ENCODE peak calls at places on chromosomes 1 and 21, in ten cellular contexts. D is fibroblast of pulmonary artery, J is gastrocnemius medialis, Z is left lung, L is HFF-Myc, B is upper lobe of right lung, T is transverse colon, Y is NB4, E is stomach, O is Panc1. K is an unnamed sample.

GRCh38 chr1:160646711-160647328 is at the start of gene SLAMF1:
- DNase-seq in E (no peak), O (no peak), B (no peak), D (no peak), Z (no peak), L (no peak), J (no peak), Y (peak; percentile 53), T (peak; percentile 30), K (no peak)

GRCh38 chr1:178612261-178612660 is 99.4 kb downstream of the TEX35 start:
- DNase-seq in Y (no peak), T (no peak), O (no peak), E (no peak), Z (no peak), L (no peak), B (no peak), D (peak; percentile 76), J (no peak), K (peak; percentile 77)

GRCh38 chr1:169849346-169850022 is 44.2 kb downstream of the SCYL3 start:
- DNase-seq in O (no peak), Y (no peak), Z (no peak), D (no peak), J (no peak), E (no peak), T (no peak), L (no peak), B (no peak), K (no peak)

GRCh38 chr1:84008631-84009030 is 9.7 kb upstream of the TTLL7 start:
- DNase-seq in T (no peak), O (no peak), Y (no peak), L (no peak), E (no peak), B (no peak), D (no peak), J (no peak), Z (no peak), K (no peak)

GRCh38 chr1:170239445-170239844 is 93.7 kb downstream of the NTMT2 start:
- DNase-seq in T (no peak), L (no peak), Y (no peak), E (no peak), Z (no peak), D (peak; percentile 14), O (no peak), B (no peak), J (no peak), K (peak; percentile 75)

GRCh38 chr1:42730002-42730401 is 10.0 kb downstream of the CLDN19 start:
- DNase-seq in D (no peak), O (no peak), T (no peak), E (no peak), J (no peak), B (no peak), Z (no peak), Y (no peak), L (no peak), K (no peak)

GRCh38 chr1:119266386-119266785 is 102.2 kb upstream of the HAO2 start:
- DNase-seq in T (no peak), O (no peak), Z (no peak), L (no peak), D (no peak), E (no peak), B (no peak), J (no peak), Y (no peak), K (no peak)

GRCh38 chr1:246155923-246156322 is 351.2 kb downstream of the SMYD3 start:
- DNase-seq in J (no peak), B (no peak), T (no peak), O (no peak), Y (no peak), E (no peak), Z (no peak), D (peak; percentile 70), L (no peak), K (peak; percentile 22)

GRCh38 chr1:66556161-66556611 is 22.2 kb downstream of the SGIP1 start:
- DNase-seq in L (no peak), T (no peak), Z (no peak), D (no peak), J (no peak), E (no peak), Y (no peak), O (no peak), B (no peak), K (no peak)

GRCh38 chr1:187877220-187877619 is 1048.5 kb downstream of the PLA2G4A start:
- DNase-seq in L (no peak), J (no peak), B (no peak), O (no peak), Y (no peak), D (no peak), E (no peak), T (no peak), Z (no peak), K (no peak)

GRCh38 chr1:161153682-161154337 is at the start of gene UFC1:
- DNase-seq in J (peak; percentile 68), Y (peak; percentile 92), O (peak; percentile 85), D (peak; percentile 94), L (peak; percentile 75), T (peak; percentile 82), Z (peak; percentile 87), E (peak; percentile 80), B (peak; percentile 88), K (peak; percentile 93)

GRCh38 chr1:212719633-212720032 is 20.0 kb upstream of the BATF3 start:
- DNase-seq in E (no peak), B (no peak), T (no peak), Y (no peak), Z (no peak), J (no peak), D (no peak), L (no peak), O (no peak), K (no peak)

DNA sequence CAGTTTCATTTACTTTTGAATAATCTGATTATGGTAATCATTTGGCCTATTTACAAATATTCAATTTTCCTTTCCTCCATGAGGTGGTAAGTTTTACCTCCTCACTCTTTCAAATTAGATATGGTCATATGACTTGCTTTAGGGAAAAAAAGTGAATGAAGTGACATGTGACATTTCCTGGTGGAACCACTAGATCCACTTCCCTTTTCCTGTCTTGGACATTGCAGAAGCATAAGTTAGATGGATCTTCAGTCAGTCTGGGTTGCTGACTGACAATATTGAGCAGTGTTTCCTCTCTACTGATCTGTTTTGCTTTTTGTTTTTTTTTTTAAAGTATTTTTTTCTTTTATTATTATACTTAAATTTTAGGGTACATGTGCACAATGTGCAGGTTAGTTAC is 481.1 kb upstream of the PTBP2 start:
- DNase-seq in B (no peak), Y (peak; percentile 16), O (no peak), Z (no peak), T (no peak), J (no peak), E (no peak), D (no peak), L (no peak), K (no peak)
- H3K4me3 ChIP-seq in B (no peak overlapping the region), Y (no peak overlapping the region), O (no peak overlapping the region), Z (no peak overlapping the region), T (no peak overlapping the region), J (no peak overlapping the region), E (no peak overlapping the region), D (no peak overlapping the region), L (no peak overlapping the region), K (no peak overlapping the region)

GRCh38 chr21:45957551-45957950 is 24.0 kb upstream of the COL6A1 start:
- DNase-seq in O (no peak), D (no peak), L (no peak), E (no peak), B (no peak), T (no peak), Y (no peak), Z (no peak), J (no peak), K (no peak)

GRCh38 chr21:45954921-45955320 is 26.6 kb upstream of the COL6A1 start:
- DNase-seq in Z (no peak), L (no peak), Y (no peak), B (no peak), O (no peak), E (no peak), D (no peak), T (no peak), J (no peak), K (no peak)

GRCh38 chr21:45952974-45953373 is 28.6 kb upstream of the COL6A1 start:
- DNase-seq in L (no peak), J (no peak), E (no peak), B (no peak), Z (no peak), Y (no peak), D (no peak), T (no peak), O (no peak), K (no peak)

GRCh38 chr21:45951676-45952075 is 29.9 kb upstream of the COL6A1 start:
- DNase-seq in B (no peak), L (no peak), O (no peak), J (no peak), T (no peak), E (no peak), Z (no peak), Y (no peak), D (no peak), K (no peak)

GRCh38 chr21:45954271-45954670 is 27.3 kb upstream of the COL6A1 start:
- DNase-seq in L (no peak), O (no peak), Y (no peak), B (no peak), E (no peak), D (peak; percentile 53), Z (no peak), J (no peak), T (no peak), K (peak; percentile 79)
- TF ChIP-seq CTCF in L (peak; percentile 50), O (no peak), Y (no peak), B (no peak), E (peak; percentile 14), D (peak; percentile 42), Z (no peak), J (no peak), T (no peak), K (peak; percentile 75)

DNA sequence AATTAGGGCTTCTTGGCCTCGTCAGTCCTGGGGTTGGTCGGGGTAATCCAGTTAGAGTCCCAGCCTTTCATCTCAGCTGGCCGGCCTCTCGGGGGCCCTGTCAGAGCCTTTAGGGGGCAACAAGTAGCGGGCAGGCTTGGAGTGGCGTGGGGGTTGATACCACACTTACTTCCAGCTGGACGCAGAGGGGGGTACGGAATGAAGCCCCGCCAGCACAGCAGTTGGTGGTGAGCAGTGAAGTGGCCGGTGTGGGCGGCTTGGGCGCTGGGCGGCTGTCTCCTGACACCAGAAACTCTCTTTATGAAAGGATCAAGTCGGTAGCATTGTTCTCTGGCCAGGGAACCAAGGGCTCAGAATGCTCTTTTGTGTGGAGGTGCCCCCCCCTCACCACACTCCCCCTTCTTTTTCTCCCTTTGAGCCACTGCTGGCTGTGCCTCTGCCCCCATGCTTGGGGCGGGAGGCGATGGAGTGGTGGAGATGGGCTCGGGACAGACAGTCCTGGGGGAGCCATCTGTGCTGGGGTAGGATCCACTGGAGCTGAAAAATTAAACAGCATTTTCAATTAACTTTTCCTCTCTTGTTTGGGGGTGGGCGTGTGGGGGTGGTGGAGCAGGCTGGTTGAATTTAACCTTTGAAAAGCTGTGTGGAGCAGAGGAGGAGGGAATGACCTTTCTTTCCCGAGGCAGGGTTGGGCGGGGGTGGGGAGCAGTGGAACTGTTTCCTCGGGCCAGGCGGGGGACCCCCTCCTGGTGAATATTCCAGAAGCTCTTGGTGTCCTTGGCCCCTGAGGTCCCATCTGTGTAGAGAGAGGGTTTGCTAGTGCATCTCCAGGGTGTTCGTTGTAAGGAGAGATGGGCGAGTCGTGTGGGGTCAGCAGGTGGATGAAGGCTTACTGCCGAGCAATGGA is 102.7 kb downstream of the RNF220 start:
- DNase-seq in T (no peak), B (no peak), D (no peak), J (no peak), O (no peak), E (no peak), Z (no peak), L (no peak), Y (no peak), K (no peak)
- H3K4me3 ChIP-seq in T (no peak overlapping the region), B (no peak overlapping the region), D (no peak overlapping the region), J (no peak overlapping the region), O (no peak overlapping the region), E (no peak overlapping the region), Z (no peak overlapping the region), L (no peak overlapping the region), Y (no peak overlapping the region), K (no peak overlapping the region)

GRCh38 chr1:82517586-82517985 is 716.9 kb downstream of the ADGRL2 start:
- DNase-seq in O (no peak), L (no peak), E (no peak), Z (no peak), B (no peak), T (no peak), J (peak; percentile 2), D (peak; percentile 20), Y (no peak), K (peak; percentile 41)
- TF ChIP-seq CTCF in O (no peak), L (no peak), E (no peak), Z (no peak), B (no peak), T (no peak), J (no peak), D (peak; percentile 5), Y (no peak), K (peak; percentile 18)